ENCODE peak calls at places on chromosome 18, in five cellular contexts. One of them, this sample, is unnamed.

GRCh38 chr18:24009651-24010333 is 4.8 kb upstream of the TTC39C start:
- DNase-seq in trophoblast cell: no peak
- DNase-seq in neuronal stem cell: no peak
- DNase-seq in IMR-90: no peak
- DNase-seq in H1: no peak
- DNase-seq in this sample: no peak

GRCh38 chr18:21955757-21956652 is 213.4 kb upstream of the GATA6 start:
- DNase-seq in trophoblast cell: peak; percentile 87
- DNase-seq in H1: peak; percentile 87
- DNase-seq in IMR-90: peak; percentile 60
- DNase-seq in neuronal stem cell: peak; percentile 59
- DNase-seq in this sample: peak; percentile 65

GRCh38 chr18:43108882-43109281 is 6.6 kb downstream of the RIT2 start:
- DNase-seq in IMR-90: no peak
- DNase-seq in H1: no peak
- DNase-seq in neuronal stem cell: no peak
- DNase-seq in trophoblast cell: no peak
- DNase-seq in this sample: peak; percentile 1

GRCh38 chr18:35141567-35142269 is 99.1 kb upstream of the ZNF397 start:
- DNase-seq in trophoblast cell: no peak
- DNase-seq in neuronal stem cell: no peak
- DNase-seq in H1: no peak
- DNase-seq in IMR-90: no peak
- DNase-seq in this sample: no peak

GRCh38 chr18:50836521-50836957 is 16.7 kb upstream of the MRO start:
- DNase-seq in trophoblast cell: no peak
- DNase-seq in H1: no peak
- DNase-seq in neuronal stem cell: no peak
- DNase-seq in IMR-90: peak; percentile 35
- DNase-seq in this sample: no peak

GRCh38 chr18:62066121-62066818 is 120.6 kb downstream of the PIGN start:
- DNase-seq in neuronal stem cell: no peak
- DNase-seq in trophoblast cell: no peak
- DNase-seq in IMR-90: no peak
- DNase-seq in H1: no peak
- DNase-seq in this sample: no peak

GRCh38 chr18:26159353-26159752 is 25.7 kb downstream of the PSMA8 start:
- DNase-seq in neuronal stem cell: no peak
- DNase-seq in IMR-90: no peak
- DNase-seq in H1: no peak
- DNase-seq in trophoblast cell: peak; percentile 32
- DNase-seq in this sample: no peak

GRCh38 chr18:48132993-48133674 is 202.7 kb upstream of the SMAD2 start:
- DNase-seq in IMR-90: no peak
- DNase-seq in trophoblast cell: no peak
- DNase-seq in H1: no peak
- DNase-seq in neuronal stem cell: no peak
- DNase-seq in this sample: no peak

GRCh38 chr18:36078751-36079529 is 11.6 kb upstream of the RPRD1A start:
- DNase-seq in IMR-90: peak; percentile 71
- DNase-seq in H1: no peak
- DNase-seq in trophoblast cell: peak; percentile 40
- DNase-seq in neuronal stem cell: no peak
- DNase-seq in this sample: peak; percentile 92

GRCh38 chr18:32093106-32093511 is 1.4 kb downstream of the RNF138 start:
- DNase-seq in neuronal stem cell: peak; percentile 53
- DNase-seq in H1: peak; percentile 68
- DNase-seq in IMR-90: peak; percentile 58
- DNase-seq in trophoblast cell: peak; percentile 77
- DNase-seq in this sample: peak; percentile 78

GRCh38 chr18:7021994-7022840 is 95.4 kb downstream of the LAMA1 start:
- DNase-seq in trophoblast cell: peak; percentile 97
- DNase-seq in neuronal stem cell: no peak
- DNase-seq in IMR-90: peak; percentile 43
- DNase-seq in H1: no peak
- DNase-seq in this sample: peak; percentile 14

GRCh38 chr18:63963610-63964256 is 6.1 kb upstream of the SERPINB8 start:
- DNase-seq in neuronal stem cell: no peak
- DNase-seq in H1: no peak
- DNase-seq in IMR-90: peak; percentile 77
- DNase-seq in trophoblast cell: peak; percentile 84
- DNase-seq in this sample: peak; percentile 74

GRCh38 chr18:13223341-13224148 is 5.0 kb downstream of the LDLRAD4 start:
- DNase-seq in trophoblast cell: peak; percentile 61
- DNase-seq in neuronal stem cell: no peak
- DNase-seq in H1: no peak
- DNase-seq in IMR-90: no peak
- DNase-seq in this sample: no peak

GRCh38 chr18:77177009-77177408 is 44.4 kb upstream of the MBP start:
- DNase-seq in trophoblast cell: no peak
- DNase-seq in IMR-90: peak; percentile 63
- DNase-seq in neuronal stem cell: no peak
- DNase-seq in H1: no peak
- DNase-seq in this sample: peak; percentile 14

GRCh38 chr18:4181882-4182568 is 273.1 kb downstream of the DLGAP1 start:
- DNase-seq in neuronal stem cell: no peak
- DNase-seq in trophoblast cell: no peak
- DNase-seq in H1: no peak
- DNase-seq in IMR-90: no peak
- DNase-seq in this sample: no peak

GRCh38 chr18:22179174-22179573 is 9.8 kb downstream of the GATA6 start:
- DNase-seq in trophoblast cell: peak; percentile 48
- DNase-seq in IMR-90: no peak
- DNase-seq in neuronal stem cell: no peak
- DNase-seq in H1: no peak
- DNase-seq in this sample: no peak

GRCh38 chr18:49813071-49813320 is 337 bp downstream of the ACAA2 start:
- DNase-seq in trophoblast cell: peak; percentile 39
- DNase-seq in IMR-90: peak; percentile 28
- DNase-seq in neuronal stem cell: no peak
- DNase-seq in H1: no peak
- DNase-seq in this sample: peak; percentile 55

GRCh38 chr18:2568129-2568528 is 3.2 kb downstream of the METTL4 start:
- DNase-seq in H1: no peak
- DNase-seq in neuronal stem cell: no peak
- DNase-seq in IMR-90: no peak
- DNase-seq in trophoblast cell: no peak
- DNase-seq in this sample: no peak

GRCh38 chr18:13548944-13549878 is 177.1 kb downstream of the FAM210A start:
- DNase-seq in neuronal stem cell: no peak
- DNase-seq in trophoblast cell: no peak
- DNase-seq in H1: no peak
- DNase-seq in IMR-90: no peak
- DNase-seq in this sample: no peak

GRCh38 chr18:50075772-50076171 is 119.2 kb downstream of the MYO5B start:
- DNase-seq in IMR-90: no peak
- DNase-seq in neuronal stem cell: no peak
- DNase-seq in H1: no peak
- DNase-seq in trophoblast cell: no peak
- DNase-seq in this sample: no peak

GRCh38 chr18:49677762-49678398 is 116.0 kb downstream of the LIPG start:
- DNase-seq in neuronal stem cell: no peak
- DNase-seq in H1: no peak
- DNase-seq in trophoblast cell: no peak
- DNase-seq in IMR-90: no peak
- DNase-seq in this sample: no peak

GRCh38 chr18:6449213-6449612 is 34.5 kb upstream of the L3MBTL4 start:
- DNase-seq in H1: no peak
- DNase-seq in IMR-90: no peak
- DNase-seq in neuronal stem cell: no peak
- DNase-seq in trophoblast cell: no peak
- DNase-seq in this sample: no peak

GRCh38 chr18:58515175-58515574 is 113.7 kb downstream of the ALPK2 start:
- DNase-seq in IMR-90: no peak
- DNase-seq in trophoblast cell: no peak
- DNase-seq in H1: no peak
- DNase-seq in neuronal stem cell: no peak
- DNase-seq in this sample: no peak

GRCh38 chr18:70386582-70386981 is 97.7 kb downstream of the SOCS6 start:
- DNase-seq in IMR-90: no peak
- DNase-seq in H1: no peak
- DNase-seq in neuronal stem cell: no peak
- DNase-seq in trophoblast cell: no peak
- DNase-seq in this sample: no peak

GRCh38 chr18:70385474-70385873 is 96.6 kb downstream of the SOCS6 start:
- DNase-seq in trophoblast cell: no peak
- DNase-seq in IMR-90: peak; percentile 64
- DNase-seq in neuronal stem cell: no peak
- DNase-seq in H1: no peak
- DNase-seq in this sample: peak; percentile 32

GRCh38 chr18:70394672-70395071 is 105.8 kb downstream of the SOCS6 start:
- DNase-seq in H1: no peak
- DNase-seq in neuronal stem cell: no peak
- DNase-seq in IMR-90: no peak
- DNase-seq in trophoblast cell: no peak
- DNase-seq in this sample: no peak

GRCh38 chr18:70387018-70387417 is 98.2 kb downstream of the SOCS6 start:
- DNase-seq in neuronal stem cell: no peak
- DNase-seq in H1: no peak
- DNase-seq in IMR-90: no peak
- DNase-seq in trophoblast cell: no peak
- DNase-seq in this sample: no peak

DNA sequence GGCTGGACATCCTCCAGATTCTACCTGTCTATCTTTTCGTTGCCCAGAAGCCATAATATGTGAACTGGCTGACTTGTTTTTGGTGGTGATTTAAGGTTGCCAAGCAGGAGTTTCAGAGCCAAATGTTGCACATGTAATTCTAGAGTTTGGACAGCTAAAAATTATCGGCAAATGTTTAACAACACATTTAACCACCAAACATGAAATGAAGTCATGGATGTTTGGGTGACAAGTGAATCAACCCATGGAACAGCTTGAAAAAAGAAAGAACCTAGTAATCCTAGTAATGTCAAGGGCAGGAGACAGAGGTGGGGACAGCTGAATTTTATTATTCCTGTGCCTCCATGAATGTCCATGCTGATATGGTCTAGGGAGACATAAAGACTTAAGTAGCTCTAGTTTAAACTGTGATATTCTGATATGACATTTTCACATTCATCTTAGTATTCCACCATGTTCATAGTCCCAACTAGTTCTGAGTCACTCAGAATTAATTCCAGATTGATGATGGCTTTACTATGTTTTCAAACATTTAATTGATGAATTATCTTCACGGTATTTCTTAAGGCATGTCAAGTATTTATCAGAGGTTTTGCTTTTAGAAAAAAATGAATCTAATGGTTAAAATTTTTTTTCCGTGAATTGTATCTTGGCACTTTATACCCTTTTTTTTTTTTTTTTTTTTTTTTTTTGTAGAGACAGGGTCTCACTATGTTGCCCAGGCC is 101.7 kb downstream of the SOCS6 start:
- DNase-seq in IMR-90: peak; percentile 68
- DNase-seq in neuronal stem cell: no peak
- DNase-seq in H1: no peak
- DNase-seq in trophoblast cell: no peak
- DNase-seq in this sample: no peak
- H3K4me3 ChIP-seq in IMR-90: no peak overlapping the region
- H3K4me3 ChIP-seq in neuronal stem cell: no peak overlapping the region
- H3K4me3 ChIP-seq in H1: no peak overlapping the region
- H3K4me3 ChIP-seq in trophoblast cell: no peak overlapping the region
- H3K4me3 ChIP-seq in this sample: no peak overlapping the region

GRCh38 chr18:75053028-75053624 is 155.8 kb downstream of the PTGR3 start:
- DNase-seq in H1: no peak
- DNase-seq in neuronal stem cell: no peak
- DNase-seq in IMR-90: no peak
- DNase-seq in trophoblast cell: no peak
- DNase-seq in this sample: no peak
- H2AFZ ChIP-seq in H1: no peak overlapping the region
- H2AFZ ChIP-seq in neuronal stem cell: no peak overlapping the region
- H2AFZ ChIP-seq in IMR-90: no peak overlapping the region
- H2AFZ ChIP-seq in trophoblast cell: no peak overlapping the region
- H2AFZ ChIP-seq in this sample: no peak overlapping the region

GRCh38 chr18:11811009-11811408 is 40.2 kb upstream of the CHMP1B start:
- DNase-seq in H1: no peak
- DNase-seq in trophoblast cell: no peak
- DNase-seq in IMR-90: no peak
- DNase-seq in neuronal stem cell: no peak
- DNase-seq in this sample: no peak
- H3K23ac ChIP-seq in H1: no peak overlapping the region
- H3K23ac ChIP-seq in trophoblast cell: no peak overlapping the region
- H3K23ac ChIP-seq in IMR-90: no peak overlapping the region
- H3K23ac ChIP-seq in neuronal stem cell: peak overlapping the region; percentile 18
- H3K23ac ChIP-seq in this sample: no peak overlapping the region

GRCh38 chr18:59665057-59666007 is 31.9 kb downstream of the CCBE1 start:
- DNase-seq in neuronal stem cell: no peak
- DNase-seq in H1: no peak
- DNase-seq in IMR-90: peak; percentile 57
- DNase-seq in trophoblast cell: no peak
- DNase-seq in this sample: peak; percentile 67
- H3K4me3 ChIP-seq in neuronal stem cell: no peak overlapping the region
- H3K4me3 ChIP-seq in H1: no peak overlapping the region
- H3K4me3 ChIP-seq in IMR-90: no peak overlapping the region
- H3K4me3 ChIP-seq in trophoblast cell: no peak overlapping the region
- H3K4me3 ChIP-seq in this sample: peak overlapping the region; percentile 71

GRCh38 chr18:45667056-45667455 is 51.8 kb downstream of the SLC14A2 start:
- DNase-seq in neuronal stem cell: no peak
- DNase-seq in H1: no peak
- DNase-seq in trophoblast cell: no peak
- DNase-seq in IMR-90: no peak
- DNase-seq in this sample: peak; percentile 29
- H2AFZ ChIP-seq in neuronal stem cell: no peak overlapping the region
- H2AFZ ChIP-seq in H1: no peak overlapping the region
- H2AFZ ChIP-seq in trophoblast cell: no peak overlapping the region
- H2AFZ ChIP-seq in IMR-90: no peak overlapping the region
- H2AFZ ChIP-seq in this sample: no peak overlapping the region

DNA sequence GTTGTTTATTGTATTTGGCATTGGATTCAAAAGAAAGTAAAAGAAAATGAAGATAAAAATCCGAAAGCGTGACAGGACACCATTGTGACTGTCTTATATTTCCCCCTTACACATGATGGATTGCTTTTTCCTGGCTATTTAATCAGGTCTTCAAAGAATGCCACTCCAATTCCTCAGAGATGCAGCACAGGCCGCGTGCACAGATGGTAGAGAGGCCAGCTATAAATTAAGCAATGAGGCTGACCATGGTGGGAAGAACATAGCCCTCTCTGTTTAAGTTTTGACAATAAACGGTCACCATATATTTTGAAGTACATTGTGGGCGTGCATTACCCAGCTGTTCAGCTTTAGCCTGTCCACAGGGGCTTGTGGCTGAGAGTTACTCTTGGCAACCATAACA is 730.7 kb downstream of the DCC start:
- DNase-seq in neuronal stem cell: no peak
- DNase-seq in H1: no peak
- DNase-seq in trophoblast cell: no peak
- DNase-seq in IMR-90: no peak
- DNase-seq in this sample: no peak
- H3K23ac ChIP-seq in neuronal stem cell: no peak overlapping the region
- H3K23ac ChIP-seq in H1: no peak overlapping the region
- H3K23ac ChIP-seq in trophoblast cell: no peak overlapping the region
- H3K23ac ChIP-seq in IMR-90: no peak overlapping the region
- H3K23ac ChIP-seq in this sample: no peak overlapping the region